ENCODE peak calls at places on chromosome 21, in five cellular contexts. K is neural progenitor cell, C is brain microvascular endothelial cell, V is psoas muscle, Z is kidney epithelial cell. T is an unnamed sample.

GRCh38 chr21:41953831-41954653 is at the start of gene C2CD2:
- DNase-seq in Z (no peak), K (peak), C (no peak), V (peak), T (no peak)

GRCh38 chr21:42941696-42942085 is 16.3 kb upstream of the ERVH48-1 start:
- DNase-seq in C (no peak), V (no peak), Z (no peak), K (no peak), T (no peak)

GRCh38 chr21:36186506-36187399 is 30.1 kb downstream of the DOP1B start:
- DNase-seq in V (peak), Z (no peak), K (no peak), C (no peak), T (no peak)

GRCh38 chr21:42388740-42389448 is 7.0 kb downstream of the TMPRSS3 start:
- DNase-seq in C (no peak), K (no peak), V (peak), Z (no peak), T (no peak)

GRCh38 chr21:29394051-29394450 is 95.3 kb downstream of the BACH1 start:
- DNase-seq in C (no peak), K (no peak), Z (no peak), V (no peak), T (no peak)

GRCh38 chr21:25835397-25835796 is 100.6 kb downstream of the GABPA start:
- DNase-seq in K (peak), V (no peak), Z (no peak), C (no peak), T (no peak)

GRCh38 chr21:36375994-36376393 is 9.2 kb upstream of the CHAF1B start:
- DNase-seq in K (no peak), C (no peak), Z (no peak), V (no peak), T (no peak)

GRCh38 chr21:33650929-33651505 is 8.7 kb downstream of the ITSN1 start:
- DNase-seq in Z (no peak), C (no peak), V (no peak), K (no peak), T (no peak)

GRCh38 chr21:26595971-26596370 is 22.9 kb upstream of the CYYR1 start:
- DNase-seq in C (no peak), K (no peak), Z (no peak), V (no peak), T (no peak)

GRCh38 chr21:26470361-26471115 is 102.5 kb downstream of the CYYR1 start:
- DNase-seq in Z (no peak), C (no peak), K (no peak), V (no peak), T (no peak)

GRCh38 chr21:40846566-40847411 is at the start of gene DSCAM:
- DNase-seq in K (peak), C (no peak), Z (no peak), V (no peak), T (no peak)

GRCh38 chr21:39696196-39696595 is 48.8 kb upstream of the IGSF5 start:
- DNase-seq in V (no peak), Z (no peak), C (no peak), K (no peak), T (no peak)

GRCh38 chr21:42614811-42615342 is 38.5 kb upstream of the PDE9A start:
- DNase-seq in V (no peak), C (no peak), Z (no peak), K (peak), T (no peak)

GRCh38 chr21:41901099-41901498 is 22.0 kb upstream of the PRDM15 start:
- DNase-seq in K (no peak), V (no peak), Z (no peak), C (no peak), T (no peak)

GRCh38 chr21:35508389-35508888 is 459.3 kb upstream of the RUNX1 start:
- DNase-seq in K (peak), C (peak), V (peak), Z (no peak), T (no peak)

GRCh38 chr21:42463861-42464515 is 32.0 kb downstream of the RSPH1 start:
- DNase-seq in C (peak), K (no peak), Z (no peak), V (peak), T (no peak)

GRCh38 chr21:41568606-41569385 is 60.8 kb upstream of the TMPRSS2 start:
- DNase-seq in K (no peak), V (no peak), Z (no peak), C (no peak), T (no peak)

GRCh38 chr21:35226302-35226701 is 177.2 kb upstream of the RUNX1 start:
- DNase-seq in K (peak), C (no peak), Z (no peak), V (peak), T (no peak)

GRCh38 chr21:35002879-35003722 is 46.0 kb downstream of the RUNX1 start:
- DNase-seq in C (peak), V (no peak), K (no peak), Z (no peak), T (no peak)

GRCh38 chr21:46542588-46543092 is 62.2 kb downstream of the S100B start:
- DNase-seq in K (no peak), Z (no peak), V (peak), C (no peak), T (no peak)

GRCh38 chr21:42331660-42332059 is 16.5 kb upstream of the TFF3 start:
- DNase-seq in K (no peak), C (no peak), V (no peak), Z (no peak), T (no peak)

GRCh38 chr21:42835211-42835610 is 44.1 kb downstream of the WDR4 start:
- DNase-seq in Z (no peak), V (no peak), C (no peak), K (no peak), T (no peak)

GRCh38 chr21:29670228-29670627 is 269.6 kb downstream of the GRIK1 start:
- DNase-seq in C (no peak), Z (no peak), K (no peak), V (no peak), T (no peak)

GRCh38 chr21:30598802-30599201 is at the start of gene KRTAP6-2:
- DNase-seq in K (no peak), C (no peak), Z (no peak), V (no peak), T (no peak)

GRCh38 chr21:32143222-32143939 is 135.5 kb downstream of the MIS18A start:
- DNase-seq in Z (no peak), V (peak), K (peak), C (no peak), T (no peak)
- TF ChIP-seq CTCF in Z (no peak), V (no peak), K (no peak), C (no peak), T (no peak)

DNA sequence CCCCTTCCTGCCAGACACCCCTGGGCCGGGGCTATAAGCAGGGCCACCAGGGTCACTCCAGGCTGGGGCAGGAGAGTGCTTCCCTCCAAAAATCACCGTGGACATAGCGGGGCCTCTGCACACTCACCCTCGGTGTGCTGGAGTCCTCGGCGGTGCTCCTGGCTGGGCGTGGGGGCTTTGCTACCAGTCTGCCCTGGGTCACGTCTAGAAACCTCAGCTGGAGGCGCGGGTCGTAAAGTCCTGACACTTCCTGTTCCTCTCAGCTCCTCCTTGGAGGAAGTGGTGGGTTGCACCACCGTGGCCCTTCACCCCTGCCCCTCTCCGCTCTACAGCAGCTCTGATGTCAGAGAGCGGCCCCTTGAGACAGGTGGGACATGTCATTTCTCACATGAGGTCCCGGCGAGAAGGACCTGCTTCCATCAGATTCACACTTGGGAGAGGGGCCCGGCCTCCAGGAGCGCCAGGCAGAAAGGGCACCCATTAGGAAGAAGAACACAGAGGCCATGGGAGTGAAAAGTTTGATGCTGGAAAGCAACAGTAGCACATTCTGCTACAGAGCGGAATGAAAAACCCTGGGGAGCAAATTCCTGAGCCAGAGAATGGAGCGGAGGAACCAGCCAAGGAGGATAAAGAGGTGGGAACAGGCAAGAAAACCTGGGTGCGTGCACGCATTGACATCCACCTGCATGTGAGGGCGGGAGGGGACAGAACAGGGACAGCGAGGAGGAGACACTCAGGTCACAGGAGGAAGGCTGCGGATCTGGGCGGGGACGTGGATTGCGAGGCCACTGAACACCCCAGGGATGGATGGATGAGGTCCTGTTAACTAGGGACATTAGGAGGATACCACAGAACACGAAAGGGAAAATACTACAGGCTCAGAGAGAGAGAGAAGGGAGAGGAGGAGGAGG is at the start of gene ITGB2:
- DNase-seq in Z (no peak), C (no peak), K (no peak), V (peak), T (no peak)
- H3K4me3 ChIP-seq in Z (no peak), C (no peak), K (no peak), V (peak), T (no peak)

GRCh38 chr21:15520811-15521643 is 208.8 kb upstream of the USP25 start:
- DNase-seq in V (no peak), C (no peak), K (peak), Z (no peak), T (no peak)
- TF ChIP-seq CTCF in V (peak), C (peak), K (peak), Z (peak), T (peak)

GRCh38 chr21:38282921-38283320 is 26.1 kb downstream of the KCNJ15 start:
- DNase-seq in C (no peak), K (no peak), V (no peak), Z (no peak), T (no peak)
- H3K4me3 ChIP-seq in C (no peak), K (no peak), V (no peak), Z (no peak), T (no peak)

DNA sequence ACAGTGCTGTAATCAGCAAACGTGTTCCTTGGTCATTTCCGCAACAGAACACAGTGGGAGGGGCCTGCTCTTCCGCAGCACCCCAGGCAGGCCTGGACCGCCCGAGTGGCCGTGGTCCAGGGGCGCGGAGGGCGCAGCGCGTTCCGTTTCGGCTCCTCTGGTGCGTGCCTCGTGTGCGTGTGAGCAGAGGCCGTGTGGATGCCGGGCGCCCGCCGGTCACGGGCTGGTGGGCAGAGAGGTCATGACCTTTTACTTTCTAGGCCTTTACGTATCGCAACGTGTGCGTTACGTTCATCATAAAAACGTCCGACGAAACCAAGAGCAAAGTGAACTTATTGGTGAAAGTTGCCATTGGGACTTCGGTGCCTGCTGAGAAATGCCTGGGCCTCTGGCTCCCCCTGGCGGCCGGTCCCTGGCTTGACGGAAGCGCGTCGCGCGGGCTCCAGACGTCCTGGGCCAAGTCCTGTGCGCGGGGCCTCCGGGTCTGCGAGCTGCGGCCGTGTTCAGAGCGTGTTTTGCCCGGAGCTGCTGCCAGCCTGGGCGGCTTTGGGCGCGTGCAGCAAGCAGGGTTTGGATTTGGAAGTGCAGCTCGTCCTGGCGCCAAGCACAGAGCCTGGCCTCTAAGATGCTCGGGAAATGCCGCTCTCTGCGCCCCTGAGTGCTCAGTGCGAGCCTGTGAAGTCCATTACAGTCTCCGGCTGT is 34.4 kb downstream of the COL18A1 start:
- DNase-seq in C (peak), Z (peak), K (peak), V (peak), T (peak)
- TF ChIP-seq CTCF in C (peak), Z (peak), K (peak), V (peak), T (peak)

GRCh38 chr21:32347887-32348450 is 44.8 kb downstream of the URB1 start:
- DNase-seq in Z (no peak), C (no peak), K (no peak), V (no peak), T (no peak)
- H3K4me3 ChIP-seq in Z (no peak), C (no peak), K (no peak), V (no peak), T (no peak)